ENCODE peak calls at places on chromosomes 13 and 19, in five cellular contexts. One of them, this sample, is unnamed.

GRCh38 chr19:10655457-10656312 is 1.5 kb downstream of the ILF3 start:
- DNase-seq in right lobe of liver: no peak
- DNase-seq in heart left ventricle: no peak
- DNase-seq in tibial nerve: no peak
- DNase-seq in lower leg skin: no peak
- DNase-seq in this sample: no peak

GRCh38 chr19:3370728-3371591 is 4.6 kb downstream of the NFIC start:
- DNase-seq in right lobe of liver: no peak
- DNase-seq in heart left ventricle: no peak
- DNase-seq in lower leg skin: no peak
- DNase-seq in tibial nerve: no peak
- DNase-seq in this sample: no peak

GRCh38 chr19:4722671-4723464 is 774 bp downstream of the DPP9 start:
- DNase-seq in lower leg skin: no peak
- DNase-seq in right lobe of liver: peak
- DNase-seq in tibial nerve: no peak
- DNase-seq in heart left ventricle: peak
- DNase-seq in this sample: peak

GRCh38 chr13:53873558-53873957 is 844.9 kb downstream of the OLFM4 start:
- DNase-seq in tibial nerve: no peak
- DNase-seq in heart left ventricle: no peak
- DNase-seq in right lobe of liver: no peak
- DNase-seq in lower leg skin: no peak
- DNase-seq in this sample: no peak

GRCh38 chr19:35357867-35358573 is at the start of gene FFAR3:
- DNase-seq in lower leg skin: peak
- DNase-seq in tibial nerve: no peak
- DNase-seq in right lobe of liver: no peak
- DNase-seq in heart left ventricle: peak
- DNase-seq in this sample: no peak

GRCh38 chr19:30091856-30092255 is 149.8 kb downstream of the URI1 start:
- DNase-seq in right lobe of liver: no peak
- DNase-seq in tibial nerve: no peak
- DNase-seq in heart left ventricle: no peak
- DNase-seq in lower leg skin: no peak
- DNase-seq in this sample: no peak

GRCh38 chr13:51585234-51585672 is 991 bp downstream of the WDFY2 start:
- DNase-seq in right lobe of liver: no peak
- DNase-seq in tibial nerve: no peak
- DNase-seq in heart left ventricle: no peak
- DNase-seq in lower leg skin: no peak
- DNase-seq in this sample: peak

GRCh38 chr19:12991296-12991695 is 4.0 kb upstream of the NFIX start:
- DNase-seq in right lobe of liver: no peak
- DNase-seq in tibial nerve: no peak
- DNase-seq in heart left ventricle: no peak
- DNase-seq in lower leg skin: peak
- DNase-seq in this sample: no peak

GRCh38 chr13:42039457-42039945 is 8.9 kb upstream of the DGKH start:
- DNase-seq in right lobe of liver: no peak
- DNase-seq in lower leg skin: no peak
- DNase-seq in heart left ventricle: no peak
- DNase-seq in tibial nerve: no peak
- DNase-seq in this sample: peak

GRCh38 chr19:42596391-42597071 is 1.8 kb upstream of the CEACAM8 start:
- DNase-seq in tibial nerve: no peak
- DNase-seq in heart left ventricle: no peak
- DNase-seq in right lobe of liver: peak
- DNase-seq in lower leg skin: no peak
- DNase-seq in this sample: peak

GRCh38 chr19:53875602-53876340 is 6.2 kb upstream of the PRKCG start:
- DNase-seq in right lobe of liver: no peak
- DNase-seq in heart left ventricle: no peak
- DNase-seq in lower leg skin: no peak
- DNase-seq in tibial nerve: no peak
- DNase-seq in this sample: no peak
- TF ChIP-seq POLR2A in right lobe of liver: no peak
- TF ChIP-seq POLR2A in heart left ventricle: no peak
- TF ChIP-seq POLR2A in lower leg skin: no peak
- TF ChIP-seq POLR2A in tibial nerve: no peak
- TF ChIP-seq POLR2A in this sample: no peak

GRCh38 chr13:30870049-30870884 is 35.8 kb upstream of the MEDAG start:
- DNase-seq in right lobe of liver: no peak
- DNase-seq in lower leg skin: peak
- DNase-seq in heart left ventricle: peak
- DNase-seq in tibial nerve: peak
- DNase-seq in this sample: peak
- TF ChIP-seq POLR2A in right lobe of liver: no peak
- TF ChIP-seq POLR2A in lower leg skin: no peak
- TF ChIP-seq POLR2A in heart left ventricle: no peak
- TF ChIP-seq POLR2A in tibial nerve: peak
- TF ChIP-seq POLR2A in this sample: no peak

GRCh38 chr19:58543826-58544590 is at the start of gene TRIM28:
- DNase-seq in right lobe of liver: peak
- DNase-seq in heart left ventricle: peak
- DNase-seq in lower leg skin: peak
- DNase-seq in tibial nerve: peak
- DNase-seq in this sample: no peak
- TF ChIP-seq POLR2A in right lobe of liver: peak
- TF ChIP-seq POLR2A in heart left ventricle: peak
- TF ChIP-seq POLR2A in lower leg skin: no peak
- TF ChIP-seq POLR2A in tibial nerve: peak
- TF ChIP-seq POLR2A in this sample: peak

DNA sequence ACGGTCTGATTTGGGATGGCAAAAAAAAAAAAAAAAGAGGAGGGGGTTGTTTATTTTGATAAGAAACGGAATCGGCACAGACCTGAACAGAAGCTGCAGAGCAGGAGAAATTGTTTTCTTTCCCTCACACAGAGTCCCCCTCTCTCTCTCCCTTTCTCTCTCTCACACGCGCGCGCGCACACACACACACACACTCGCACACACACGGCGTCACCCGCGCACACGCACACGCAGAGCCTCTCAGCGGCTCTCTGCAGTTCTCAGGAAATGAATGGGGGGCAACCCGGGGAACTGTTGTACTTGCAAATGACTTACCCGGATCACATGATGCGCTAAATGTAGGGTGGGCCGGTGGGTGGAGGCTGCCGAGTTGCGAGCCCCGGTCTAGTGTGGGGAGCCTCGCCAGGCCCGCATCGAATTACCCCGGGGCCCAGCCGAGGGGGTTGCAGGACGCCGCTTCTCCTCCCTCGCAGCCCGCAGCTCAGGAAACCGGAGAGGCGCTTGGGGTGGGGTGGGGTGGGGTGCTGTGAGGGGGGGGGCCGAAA is 475 bp downstream of the KLF12 start:
- DNase-seq in tibial nerve: peak
- DNase-seq in heart left ventricle: peak
- DNase-seq in right lobe of liver: peak
- DNase-seq in lower leg skin: peak
- DNase-seq in this sample: no peak
- TF ChIP-seq POLR2A in tibial nerve: peak
- TF ChIP-seq POLR2A in heart left ventricle: peak
- TF ChIP-seq POLR2A in right lobe of liver: peak
- TF ChIP-seq POLR2A in lower leg skin: no peak
- TF ChIP-seq POLR2A in this sample: no peak

DNA sequence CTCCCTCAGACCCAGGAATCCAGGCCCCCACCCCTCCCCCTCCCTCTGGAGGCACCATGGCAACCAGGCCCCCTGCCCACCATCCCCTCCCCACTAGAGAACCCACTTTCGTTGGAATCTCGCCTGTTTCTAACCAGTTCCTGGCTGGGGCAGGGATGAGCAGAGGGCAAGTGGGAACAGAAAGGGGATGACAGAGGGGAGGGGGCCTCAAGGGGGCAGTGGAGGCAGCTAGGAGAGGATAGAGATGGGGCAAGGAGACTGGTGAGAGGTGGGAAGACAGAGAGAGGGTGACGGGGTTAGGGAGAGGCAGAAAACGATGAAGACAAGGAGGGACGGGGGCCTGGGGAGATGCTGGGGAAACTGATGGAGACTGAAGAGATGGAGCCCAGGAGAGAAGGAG is 586 bp upstream of the C19orf81 start:
- DNase-seq in heart left ventricle: no peak
- DNase-seq in tibial nerve: no peak
- DNase-seq in right lobe of liver: no peak
- DNase-seq in lower leg skin: no peak
- DNase-seq in this sample: no peak
- TF ChIP-seq POLR2A in heart left ventricle: no peak
- TF ChIP-seq POLR2A in tibial nerve: no peak
- TF ChIP-seq POLR2A in right lobe of liver: no peak
- TF ChIP-seq POLR2A in lower leg skin: no peak
- TF ChIP-seq POLR2A in this sample: no peak

GRCh38 chr19:34017024-34017423 is 155.3 kb upstream of the LSM14A start:
- DNase-seq in lower leg skin: no peak
- DNase-seq in heart left ventricle: no peak
- DNase-seq in tibial nerve: no peak
- DNase-seq in right lobe of liver: no peak
- DNase-seq in this sample: no peak

GRCh38 chr19:34023381-34023780 is 148.9 kb upstream of the LSM14A start:
- DNase-seq in lower leg skin: no peak
- DNase-seq in right lobe of liver: no peak
- DNase-seq in heart left ventricle: no peak
- DNase-seq in tibial nerve: no peak
- DNase-seq in this sample: no peak

DNA sequence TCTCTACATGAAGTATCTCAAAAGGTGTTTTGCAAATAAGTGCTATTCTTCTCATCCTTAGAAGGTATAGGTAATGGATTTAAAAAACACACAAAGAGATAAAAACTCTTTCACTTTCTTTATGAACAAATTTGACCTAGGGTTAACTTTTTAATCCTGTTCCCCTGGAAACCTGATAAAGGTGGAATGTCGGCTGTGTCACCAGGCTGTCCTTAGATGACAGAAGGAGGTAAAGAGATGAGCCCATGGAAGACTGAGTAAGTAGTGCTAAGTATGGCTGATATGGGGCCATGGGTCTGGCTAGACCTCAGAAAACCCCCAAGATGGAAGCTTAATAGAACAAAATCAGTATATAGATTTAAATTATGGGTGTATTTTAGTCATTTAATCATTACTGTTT is 153.8 kb upstream of the LSM14A start:
- DNase-seq in lower leg skin: no peak
- DNase-seq in heart left ventricle: no peak
- DNase-seq in right lobe of liver: no peak
- DNase-seq in tibial nerve: no peak
- DNase-seq in this sample: no peak
- TF ChIP-seq POLR2A in lower leg skin: no peak
- TF ChIP-seq POLR2A in heart left ventricle: no peak
- TF ChIP-seq POLR2A in right lobe of liver: no peak
- TF ChIP-seq POLR2A in tibial nerve: no peak
- TF ChIP-seq POLR2A in this sample: no peak

GRCh38 chr13:48118025-48118424 is 23.1 kb upstream of the MED4 start:
- DNase-seq in heart left ventricle: no peak
- DNase-seq in lower leg skin: peak
- DNase-seq in tibial nerve: no peak
- DNase-seq in right lobe of liver: no peak
- DNase-seq in this sample: no peak
- TF ChIP-seq POLR2A in heart left ventricle: no peak
- TF ChIP-seq POLR2A in lower leg skin: no peak
- TF ChIP-seq POLR2A in tibial nerve: no peak
- TF ChIP-seq POLR2A in right lobe of liver: no peak
- TF ChIP-seq POLR2A in this sample: no peak

DNA sequence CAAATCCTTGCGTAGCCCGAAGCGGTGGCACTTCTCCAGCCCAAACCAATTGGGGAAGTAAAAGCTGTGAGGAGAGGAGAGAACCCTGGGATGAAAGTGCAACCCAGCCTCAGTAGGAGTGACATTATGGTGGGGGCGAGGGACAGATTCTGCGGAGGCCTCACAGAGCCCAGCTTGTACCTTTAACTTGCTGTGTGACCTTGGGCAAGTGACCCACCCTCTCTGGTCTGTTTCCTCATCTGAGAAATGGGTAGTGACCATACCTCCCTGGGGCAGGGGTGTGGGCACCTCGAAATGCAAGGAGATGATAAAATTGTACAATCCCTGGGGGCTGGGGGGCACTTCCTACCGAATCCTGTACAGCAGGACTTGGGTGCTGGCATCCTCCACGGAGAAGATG is 4.4 kb downstream of the JAK3 start:
- DNase-seq in right lobe of liver: no peak
- DNase-seq in lower leg skin: no peak
- DNase-seq in heart left ventricle: no peak
- DNase-seq in tibial nerve: no peak
- DNase-seq in this sample: no peak
- TF ChIP-seq POLR2A in right lobe of liver: no peak
- TF ChIP-seq POLR2A in lower leg skin: no peak
- TF ChIP-seq POLR2A in heart left ventricle: no peak
- TF ChIP-seq POLR2A in tibial nerve: no peak
- TF ChIP-seq POLR2A in this sample: no peak

GRCh38 chr19:48248081-48248833 is 7.5 kb downstream of the CARD8 start:
- DNase-seq in lower leg skin: no peak
- DNase-seq in heart left ventricle: no peak
- DNase-seq in tibial nerve: no peak
- DNase-seq in right lobe of liver: no peak
- DNase-seq in this sample: no peak

GRCh38 chr19:48246101-48246500 is 9.6 kb downstream of the CARD8 start:
- DNase-seq in tibial nerve: no peak
- DNase-seq in right lobe of liver: no peak
- DNase-seq in heart left ventricle: no peak
- DNase-seq in lower leg skin: no peak
- DNase-seq in this sample: no peak

GRCh38 chr19:48239582-48240141 is 16.1 kb downstream of the CARD8 start:
- DNase-seq in right lobe of liver: no peak
- DNase-seq in tibial nerve: no peak
- DNase-seq in heart left ventricle: no peak
- DNase-seq in lower leg skin: no peak
- DNase-seq in this sample: no peak

GRCh38 chr19:48247212-48247611 is 8.5 kb downstream of the CARD8 start:
- DNase-seq in right lobe of liver: no peak
- DNase-seq in lower leg skin: no peak
- DNase-seq in heart left ventricle: no peak
- DNase-seq in tibial nerve: no peak
- DNase-seq in this sample: no peak

DNA sequence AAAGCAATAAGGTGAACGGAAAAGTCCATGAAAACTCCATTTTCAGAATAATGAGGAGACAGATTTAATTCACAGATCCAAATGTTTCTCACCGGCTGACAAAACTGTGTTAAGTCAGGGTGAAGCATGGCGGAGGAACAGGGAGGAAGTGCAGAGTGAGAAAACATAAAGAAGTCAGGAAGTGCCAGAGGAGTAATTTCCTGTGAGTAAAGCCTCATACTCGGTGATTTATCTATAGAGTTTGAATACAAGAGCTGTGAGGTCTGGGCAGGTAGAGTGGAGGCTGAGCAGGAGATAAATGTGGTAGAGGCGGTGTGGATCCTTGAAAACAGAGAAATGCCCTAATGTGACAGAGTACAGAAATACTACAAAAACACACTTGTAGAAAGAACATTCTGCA is 11.4 kb downstream of the CARD8 start:
- DNase-seq in tibial nerve: no peak
- DNase-seq in right lobe of liver: no peak
- DNase-seq in lower leg skin: no peak
- DNase-seq in heart left ventricle: no peak
- DNase-seq in this sample: peak
- TF ChIP-seq POLR2A in tibial nerve: no peak
- TF ChIP-seq POLR2A in right lobe of liver: no peak
- TF ChIP-seq POLR2A in lower leg skin: no peak
- TF ChIP-seq POLR2A in heart left ventricle: no peak
- TF ChIP-seq POLR2A in this sample: no peak